ENCODE peak calls at places on chromosome 4, in four cellular contexts. W is mesendoderm; T is fibroblast of mammary gland; N is CD8-positive, alpha-beta memory T cell. Y is an unnamed sample.

GRCh38 chr4:61397174-61397573 is 197.0 kb downstream of the ADGRL3 start:
- DNase-seq in W (no peak), T (peak), N (no peak), Y (peak)

GRCh38 chr4:182250446-182250845 is 7.2 kb downstream of the TENM3 start:
- DNase-seq in W (no peak), T (no peak), N (no peak), Y (peak)

GRCh38 chr4:4677825-4678522 is 136.1 kb upstream of the STX18 start:
- DNase-seq in W (peak), T (peak), N (no peak), Y (no peak)

GRCh38 chr4:140163029-140163810 is 9.2 kb upstream of the MAML3 start:
- DNase-seq in W (no peak), T (peak), N (no peak), Y (no peak)

GRCh38 chr4:10034136-10034535 is 12.8 kb upstream of the SLC2A9 start:
- DNase-seq in W (no peak), T (no peak), N (no peak), Y (no peak)

GRCh38 chr4:577499-578450 is 1.7 kb upstream of the TMEM271 start:
- DNase-seq in W (peak), T (peak), N (no peak), Y (peak)

GRCh38 chr4:73341454-73341853 is 62.6 kb upstream of the ALB start:
- DNase-seq in W (peak), T (peak), N (no peak), Y (peak)

GRCh38 chr4:126697748-126698147 is 935.0 kb upstream of the INTU start:
- DNase-seq in W (no peak), T (peak), N (no peak), Y (peak)

GRCh38 chr4:83281326-83281725 is 3.3 kb downstream of the COQ2 start:
- DNase-seq in W (peak), T (no peak), N (no peak), Y (no peak)

GRCh38 chr4:24973471-24974251 is 57.1 kb downstream of the LGI2 start:
- DNase-seq in W (no peak), T (no peak), N (no peak), Y (peak)

GRCh38 chr4:188396037-188396436 is 256.8 kb downstream of the TRIML1 start:
- DNase-seq in W (no peak), T (no peak), N (no peak), Y (no peak)

GRCh38 chr4:139901516-139902327 is 236.1 kb downstream of the MGST2 start:
- DNase-seq in W (peak), T (peak), N (no peak), Y (peak)

GRCh38 chr4:31370866-31371465 is 650.8 kb downstream of the PCDH7 start:
- DNase-seq in W (peak), T (peak), N (no peak), Y (peak)

GRCh38 chr4:148007303-148007702 is 275.4 kb downstream of the ARHGAP10 start:
- DNase-seq in W (peak), T (peak), N (no peak), Y (peak)

GRCh38 chr4:168580228-168580627 is 83.4 kb downstream of the PALLD start:
- DNase-seq in W (no peak), T (no peak), N (no peak), Y (no peak)

GRCh38 chr4:16897991-16898827 is at the start of gene LDB2:
- DNase-seq in W (peak), T (peak), N (no peak), Y (no peak)

GRCh38 chr4:184812651-184813181 is 13.1 kb downstream of the ACSL1 start:
- DNase-seq in W (no peak), T (peak), N (no peak), Y (peak)
- H3K4me3 ChIP-seq in W (no peak), T (no peak), N (no peak), Y (peak)

DNA sequence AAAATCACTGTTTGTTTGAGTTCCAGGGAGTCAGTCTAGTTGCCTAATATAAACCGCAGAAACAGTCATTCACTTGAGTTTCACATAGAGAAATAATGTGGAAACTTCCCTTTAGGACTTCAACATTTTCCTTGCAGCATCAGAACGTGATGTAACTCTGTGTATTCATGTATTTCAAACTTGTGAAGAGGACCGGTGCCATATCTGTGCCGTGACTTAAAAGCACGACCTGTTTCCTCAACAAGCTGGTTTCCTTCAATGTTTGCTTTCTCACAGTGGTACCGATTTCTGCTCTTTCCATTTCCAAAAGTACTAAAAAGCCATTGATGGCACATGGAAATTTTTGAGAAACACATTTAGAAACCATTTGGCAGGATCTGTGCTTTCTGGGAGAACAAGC is 166.6 kb upstream of the RAPGEF2 start:
- DNase-seq in W (no peak), T (peak), N (no peak), Y (no peak)
- H3K4me3 ChIP-seq in W (no peak), T (no peak), N (no peak), Y (no peak)

GRCh38 chr4:107255596-107255995 is 219.5 kb upstream of the DKK2 start:
- DNase-seq in W (no peak), T (no peak), N (no peak), Y (peak)
- H3K4me3 ChIP-seq in W (no peak), T (no peak), N (no peak), Y (no peak)

GRCh38 chr4:152045397-152045780 is 284.6 kb upstream of the GATB start:
- DNase-seq in W (no peak), T (no peak), N (no peak), Y (no peak)
- H3K4me3 ChIP-seq in W (no peak), T (no peak), N (no peak), Y (no peak)

Y was measured in bronchial epithelial cell.